ENCODE peak calls at places on chromosome 19, in six cellular contexts. P is NCI-H2107, W is left colon, C is lower lobe of right lung, O is stromal cell of bone marrow, I is H9. L is an unnamed sample.

GRCh38 chr19:16457195-16457953 is 14.4 kb downstream of the EPS15L1 start:
- DNase-seq in I (no peak), P (no peak), C (peak; percentile 52), O (no peak), W (no peak), L (no peak)

GRCh38 chr19:40603071-40603718 is 2.0 kb downstream of the LTBP4 start:
- DNase-seq in I (no peak), W (no peak), O (no peak), C (no peak), P (no peak), L (no peak)

GRCh38 chr19:1746401-1747284 is 6.7 kb upstream of the ONECUT3 start:
- DNase-seq in C (no peak), O (no peak), P (no peak), I (no peak), W (no peak), L (no peak)

GRCh38 chr19:29247912-29248311 is 35.0 kb upstream of the UQCRFS1 start:
- DNase-seq in C (no peak), W (no peak), I (peak; percentile 25), P (no peak), O (no peak), L (no peak)

GRCh38 chr19:13001502-13002388 is 6.5 kb downstream of the NFIX start:
- DNase-seq in C (no peak), W (peak; percentile 78), P (no peak), I (no peak), O (no peak), L (no peak)

GRCh38 chr19:44725251-44725650 is 23.3 kb upstream of the BCL3 start:
- DNase-seq in W (peak; percentile 94), C (no peak), P (no peak), I (no peak), O (no peak), L (peak; percentile 81)

GRCh38 chr19:30408734-30409301 is 36.6 kb downstream of the ZNF536 start:
- DNase-seq in O (no peak), W (no peak), P (no peak), C (no peak), I (no peak), L (no peak)

GRCh38 chr19:39497850-39498261 is 891 bp upstream of the DLL3 start:
- DNase-seq in C (no peak), W (no peak), I (peak; percentile 95), P (peak; percentile 89), O (no peak), L (no peak)

GRCh38 chr19:49552749-49553148 is 24.9 kb downstream of the RCN3 start:
- DNase-seq in C (no peak), O (no peak), P (no peak), W (no peak), I (no peak), L (no peak)

GRCh38 chr19:7596191-7596937 is 701 bp downstream of the CAMSAP3 start:
- DNase-seq in C (no peak), P (no peak), W (no peak), O (no peak), I (no peak), L (no peak)

GRCh38 chr19:40601061-40601973 is at the start of gene LTBP4:
- DNase-seq in O (no peak), I (peak; percentile 40), C (no peak), W (no peak), P (no peak), L (peak; percentile 82)

GRCh38 chr19:39951065-39951650 is 16.7 kb upstream of the FCGBP start:
- DNase-seq in P (no peak), O (no peak), W (no peak), I (no peak), C (no peak), L (no peak)

GRCh38 chr19:4472174-4472974 is at the start of gene HDGFL2:
- DNase-seq in P (no peak), I (no peak), O (no peak), C (peak; percentile 57), W (no peak), L (peak; percentile 98)

GRCh38 chr19:33641261-33641660 is 19.5 kb downstream of the CHST8 start:
- DNase-seq in C (peak; percentile 20), I (no peak), O (no peak), P (no peak), W (no peak), L (peak; percentile 54)

GRCh38 chr19:48627211-48627864 is 8.0 kb downstream of the SPHK2 start:
- DNase-seq in W (peak; percentile 68), I (peak; percentile 34), O (no peak), P (no peak), C (no peak), L (peak; percentile 79)

GRCh38 chr19:15248648-15249559 is 16.7 kb upstream of the EPHX3 start:
- DNase-seq in O (peak; percentile 91), C (peak; percentile 64), I (no peak), P (no peak), W (peak; percentile 72), L (no peak)

GRCh38 chr19:18430417-18431144 is 7.4 kb downstream of the ISYNA1 start:
- DNase-seq in W (peak; percentile 28), P (no peak), O (no peak), C (no peak), I (no peak), L (no peak)

GRCh38 chr19:35592226-35592625 is 6.3 kb downstream of the PMIS2 start:
- DNase-seq in W (no peak), I (peak; percentile 64), O (peak; percentile 6), P (no peak), C (no peak), L (no peak)

GRCh38 chr19:16588089-16588823 is 16.0 kb upstream of the SLC35E1 start:
- DNase-seq in W (peak; percentile 66), I (peak; percentile 45), C (no peak), P (no peak), O (no peak), L (peak; percentile 92)

L was measured in spleen.